ENCODE peak calls at places on chromosomes 3 and 15, in five cellular contexts. S, K, Y, I and F are unnamed samples.

GRCh38 chr3:94115482-94115881 is 52.6 kb downstream of the NSUN3 start:
- DNase-seq in K (no peak), Y (peak), I (peak), S (peak), F (no peak)

GRCh38 chr15:39736646-39737550 is 45.7 kb downstream of the FSIP1 start:
- DNase-seq in Y (no peak), K (no peak), I (no peak), S (no peak), F (no peak)

GRCh38 chr15:59237854-59238252 is 31.2 kb downstream of the LDHAL6B start:
- DNase-seq in K (peak), I (no peak), Y (no peak), S (peak), F (peak)

GRCh38 chr3:55435446-55435845 is 51.7 kb downstream of the WNT5A start:
- DNase-seq in I (no peak), Y (no peak), K (no peak), S (no peak), F (no peak)

GRCh38 chr3:46710671-46711295 is 6.9 kb downstream of the PRSS50 start:
- DNase-seq in Y (no peak), S (no peak), I (no peak), K (no peak), F (no peak)

GRCh38 chr3:183439510-183439909 is 11.1 kb upstream of the MCF2L2 start:
- DNase-seq in Y (no peak), S (no peak), K (no peak), I (no peak), F (no peak)

GRCh38 chr3:1616715-1617114 is 482.0 kb upstream of the CNTN4 start:
- DNase-seq in K (no peak), Y (no peak), S (no peak), I (no peak), F (no peak)

GRCh38 chr15:96339662-96340347 is 9.3 kb downstream of the NR2F2 start:
- DNase-seq in I (peak), K (no peak), S (peak), Y (peak), F (no peak)

GRCh38 chr3:173397161-173398110 is at the start of gene NLGN1:
- DNase-seq in K (no peak), I (peak), Y (peak), S (peak), F (no peak)
- H3K4me3 ChIP-seq in K (no peak), I (peak), Y (peak), S (peak), F (no peak)

DNA sequence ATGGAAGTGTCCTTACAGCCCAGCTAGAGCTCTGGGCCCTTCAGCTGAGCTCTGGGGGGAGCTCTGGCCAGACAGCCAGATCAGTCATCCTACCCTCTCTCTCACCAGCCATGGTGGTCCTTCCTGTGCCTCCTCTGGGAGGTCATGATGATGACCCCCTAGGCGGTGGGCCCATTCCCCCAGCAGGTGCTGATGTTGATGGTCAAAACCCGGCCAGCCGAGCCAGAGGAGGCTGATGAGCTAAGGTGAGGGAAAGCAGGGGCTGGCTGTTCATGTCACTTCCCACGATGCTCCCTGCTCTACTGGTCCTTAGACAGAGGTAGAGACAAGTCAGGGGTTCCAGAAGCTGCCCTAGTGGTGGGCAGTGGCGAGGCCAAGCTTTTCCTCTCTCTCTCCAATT is 35.0 kb downstream of the GRAMD2A start:
- DNase-seq in S (no peak), Y (no peak), I (no peak), K (no peak), F (no peak)
- TF ChIP-seq CTCF in S (no peak), Y (no peak), I (peak), K (no peak), F (no peak)

DNA sequence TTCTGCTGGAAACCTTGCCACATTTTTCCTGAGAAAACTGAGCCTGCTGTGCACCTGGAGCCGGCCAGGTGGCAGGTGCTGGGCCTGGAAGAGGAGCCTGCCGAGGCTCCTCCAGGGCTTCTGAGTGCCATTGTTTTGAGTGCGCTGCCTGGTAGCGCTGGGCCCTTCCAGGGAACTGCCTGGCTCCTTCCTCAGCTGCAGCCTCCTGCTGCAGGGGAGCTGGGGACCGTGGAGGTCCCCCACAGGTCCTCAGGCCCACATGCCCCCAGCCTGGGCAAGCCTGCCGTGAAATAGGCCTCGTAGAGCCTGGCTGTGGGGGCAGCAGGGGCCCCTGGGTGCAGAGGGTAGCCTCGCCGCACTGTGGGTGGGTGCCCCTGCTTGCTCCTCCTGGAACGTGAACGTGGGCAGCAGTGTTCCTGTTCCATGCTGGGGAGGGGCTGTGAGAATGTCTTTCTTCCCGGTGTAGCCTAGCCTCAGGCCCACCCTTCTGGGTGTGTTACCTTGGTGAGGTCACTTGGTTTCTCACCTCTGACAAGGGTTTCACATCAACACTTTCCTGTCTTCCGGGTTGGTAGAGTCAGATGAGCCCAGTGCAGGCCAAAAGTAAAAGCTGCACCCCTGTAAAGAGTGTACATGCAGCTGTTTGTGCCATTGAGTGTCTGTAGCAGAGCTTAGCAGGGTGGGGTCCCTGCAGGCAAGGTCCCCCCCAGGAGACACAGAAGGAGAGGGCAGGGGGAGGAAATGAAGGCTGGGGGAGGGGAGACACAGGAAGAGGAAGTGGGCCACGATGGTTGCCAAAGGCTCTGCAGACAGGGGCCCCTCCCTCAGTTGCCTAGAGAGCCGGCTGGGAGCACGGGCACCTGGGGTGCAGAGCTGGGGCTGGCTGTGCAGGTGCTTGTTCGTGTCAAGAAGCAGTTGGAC is 34.5 kb downstream of the KLF13 start:
- DNase-seq in K (peak), S (no peak), I (no peak), Y (no peak), F (peak)
- H3K4me3 ChIP-seq in K (peak), S (no peak), I (no peak), Y (no peak), F (peak)

DNA sequence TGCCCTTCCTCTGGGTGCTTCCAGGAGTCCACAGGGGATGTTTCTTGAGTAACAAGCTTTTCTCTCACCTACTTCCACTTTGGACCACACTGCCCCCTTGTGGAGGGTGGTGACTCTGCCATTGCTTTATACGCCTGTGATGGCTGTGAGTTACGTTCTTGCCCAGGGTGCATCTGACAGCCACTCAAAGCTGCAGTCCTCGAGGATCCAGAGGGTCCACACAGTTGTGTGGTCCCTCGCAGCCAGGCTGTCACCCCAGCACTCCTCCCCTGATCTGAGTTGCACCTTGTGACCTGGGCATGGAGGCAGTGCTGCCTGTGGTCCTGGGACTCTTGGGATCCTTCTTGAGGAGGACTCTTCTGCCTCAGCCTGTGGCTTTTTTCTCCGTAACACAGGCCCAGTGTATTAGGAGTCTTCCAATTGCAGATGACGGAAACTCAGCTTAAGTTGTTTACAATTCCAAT is 23.4 kb downstream of the FOXL2 start:
- DNase-seq in I (peak), Y (peak), S (peak), K (no peak), F (peak)
- TF ChIP-seq CTCF in I (peak), Y (peak), S (peak), K (peak), F (peak)

GRCh38 chr3:42024578-42025387 is 62.9 kb upstream of the ULK4 start:
- DNase-seq in Y (peak), I (no peak), K (no peak), S (no peak), F (no peak)
- H3K4me3 ChIP-seq in Y (no peak), I (no peak), K (no peak), S (no peak), F (peak)

DNA sequence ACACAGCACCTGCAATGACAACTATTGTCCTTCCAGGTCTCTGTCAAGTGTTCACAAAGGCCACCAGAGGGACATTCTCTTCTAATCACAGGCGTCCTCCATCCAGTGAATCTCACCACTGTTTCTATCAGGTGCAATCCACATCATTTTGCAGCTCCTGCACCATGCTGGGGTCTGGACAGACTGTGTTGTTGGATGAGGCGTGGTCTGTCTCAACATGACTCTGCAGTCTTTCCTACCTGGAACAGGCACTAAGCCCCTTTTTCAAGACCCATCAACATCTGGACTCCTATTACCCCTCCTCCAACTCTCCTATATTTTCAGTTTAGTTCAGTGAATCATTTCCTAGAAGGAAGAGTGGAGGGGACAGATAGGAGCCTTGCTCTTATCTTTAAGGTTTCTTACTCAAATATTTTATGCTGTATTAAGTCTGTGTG is 31.5 kb upstream of the VEPH1 start:
- DNase-seq in Y (no peak), K (no peak), I (no peak), S (no peak), F (no peak)
- TF ChIP-seq CTCF in Y (no peak), K (no peak), I (no peak), S (no peak), F (no peak)

GRCh38 chr3:39811561-39811960 is 2.2 kb downstream of the MYRIP start:
- DNase-seq in Y (no peak), S (no peak), K (no peak), I (no peak), F (no peak)
- H3K4me3 ChIP-seq in Y (no peak), S (no peak), K (no peak), I (no peak), F (no peak)